ENCODE peak calls at places on chromosome 18, in nine cellular contexts. T, C, F, J, U, D, V, Q and B are unnamed samples.

GRCh38 chr18:5710235-5710634 is 166.4 kb upstream of the EPB41L3 start:
- DNase-seq in V (no peak), D (no peak), U (no peak), T (no peak), C (no peak), J (no peak), F (no peak), Q (no peak), B (no peak)

GRCh38 chr18:43588838-43589237 is 311.5 kb upstream of the SYT4 start:
- DNase-seq in V (no peak), U (no peak), C (no peak), J (no peak), D (no peak), Q (no peak), T (no peak), F (no peak), B (no peak)

GRCh38 chr18:76993573-76993972 is 139.0 kb downstream of the MBP start:
- DNase-seq in U (no peak), C (no peak), F (no peak), J (no peak), V (no peak), D (no peak), T (no peak), Q (no peak), B (no peak)

GRCh38 chr18:7452331-7452730 is 114.8 kb upstream of the PTPRM start:
- DNase-seq in T (no peak), D (peak; percentile 33), V (peak; percentile 50), C (no peak), U (no peak), Q (no peak), F (no peak), J (peak; percentile 18), B (no peak)

GRCh38 chr18:46174317-46175039 is 70.3 kb downstream of the HAUS1 start:
- DNase-seq in J (no peak), T (peak; percentile 20), U (no peak), F (no peak), Q (no peak), C (no peak), V (no peak), D (peak; percentile 25), B (peak; percentile 80)

GRCh38 chr18:46411862-46412690 is 244.9 kb downstream of the LOXHD1 start:
- DNase-seq in J (no peak), U (peak; percentile 55), F (no peak), Q (peak; percentile 84), C (no peak), D (no peak), T (no peak), V (no peak), B (no peak)

GRCh38 chr18:36833120-36833519 is 4.2 kb downstream of the KIAA1328 start:
- DNase-seq in T (no peak), V (no peak), C (no peak), J (no peak), D (no peak), U (no peak), Q (no peak), F (no peak), B (no peak)

GRCh38 chr18:37254256-37254880 is 311.2 kb downstream of the CELF4 start:
- DNase-seq in D (no peak), Q (no peak), V (no peak), C (no peak), F (no peak), T (no peak), J (no peak), U (no peak), B (no peak)

GRCh38 chr18:69953191-69953590 is 5.5 kb upstream of the CD226 start:
- DNase-seq in V (no peak), C (no peak), Q (no peak), U (no peak), T (no peak), J (no peak), F (no peak), D (no peak), B (no peak)

GRCh38 chr18:69956037-69956436 is 8.4 kb upstream of the CD226 start:
- DNase-seq in C (no peak), U (no peak), F (no peak), V (no peak), D (no peak), T (no peak), Q (no peak), J (no peak), B (no peak)

GRCh38 chr18:69957071-69957620 is 9.5 kb upstream of the CD226 start:
- DNase-seq in J (no peak), Q (no peak), V (no peak), T (no peak), F (no peak), U (no peak), D (no peak), C (no peak), B (no peak)

GRCh38 chr18:69956655-69957054 is 9.0 kb upstream of the CD226 start:
- DNase-seq in Q (no peak), D (no peak), U (no peak), J (no peak), C (no peak), V (no peak), F (no peak), T (no peak), B (no peak)

DNA sequence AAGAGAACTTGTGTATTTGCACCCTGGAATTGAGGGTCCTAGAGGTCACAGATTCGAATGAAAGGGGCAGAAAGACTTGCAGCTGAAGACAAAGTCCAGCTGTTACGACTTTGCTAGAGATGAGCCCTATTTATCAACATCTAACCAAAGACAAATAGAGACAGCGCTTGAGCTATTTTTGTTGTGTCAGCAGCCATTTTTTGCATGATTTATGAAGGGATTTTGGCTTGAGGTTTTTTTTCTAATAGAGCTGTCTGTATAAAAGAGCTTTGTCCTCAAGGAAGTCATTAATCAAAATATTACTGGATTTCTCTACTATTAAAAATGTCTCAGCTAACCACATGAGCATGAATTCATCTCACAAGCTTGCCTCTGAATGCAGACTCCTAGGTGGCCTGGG is 7.0 kb upstream of the CD226 start:
- DNase-seq in V (no peak), J (no peak), T (no peak), F (no peak), D (no peak), C (no peak), Q (no peak), U (no peak), B (no peak)
- H3K27ac ChIP-seq in V (no peak overlapping the region), J (no peak overlapping the region), T (no peak overlapping the region), F (peak overlapping the region; percentile 58), D (no peak overlapping the region), C (no peak overlapping the region), Q (no peak overlapping the region), U (no peak overlapping the region), B (no peak overlapping the region)

GRCh38 chr18:74412106-74412880 is 44.8 kb downstream of the DIPK1C start:
- DNase-seq in V (no peak), C (no peak), T (no peak), D (no peak), U (no peak), Q (no peak), J (no peak), F (no peak), B (no peak)

GRCh38 chr18:74410441-74410992 is 46.6 kb downstream of the DIPK1C start:
- DNase-seq in V (no peak), C (no peak), Q (no peak), U (no peak), T (no peak), D (no peak), F (no peak), J (no peak), B (no peak)

GRCh38 chr18:74402806-74403433 is 54.2 kb downstream of the DIPK1C start:
- DNase-seq in V (no peak), Q (no peak), T (no peak), J (no peak), C (no peak), U (no peak), F (no peak), D (peak; percentile 65), B (peak; percentile 58)

GRCh38 chr18:74411475-74411874 is 45.6 kb downstream of the DIPK1C start:
- DNase-seq in Q (no peak), T (no peak), J (no peak), U (no peak), D (no peak), C (no peak), F (no peak), V (no peak), B (no peak)

GRCh38 chr18:74407888-74408287 is 49.2 kb downstream of the DIPK1C start:
- DNase-seq in J (no peak), D (no peak), T (no peak), C (no peak), Q (no peak), F (no peak), U (no peak), V (no peak), B (no peak)
- TF ChIP-seq EP300 in J (no peak), D (no peak), T (no peak), C (no peak), Q (no peak), F (no peak), U (no peak), V (no peak), B (no peak)

GRCh38 chr18:13216732-13217465 is 1.7 kb upstream of the LDLRAD4 start:
- DNase-seq in C (no peak), Q (peak; percentile 75), D (no peak), U (no peak), F (no peak), T (peak; percentile 53), V (no peak), J (no peak), B (no peak)

GRCh38 chr18:13218376-13219011 is at the start of gene LDLRAD4:
- DNase-seq in J (no peak), U (no peak), V (no peak), C (no peak), T (peak; percentile 59), D (no peak), Q (peak; percentile 77), F (no peak), B (no peak)

GRCh38 chr18:13216092-13216582 is 2.4 kb upstream of the LDLRAD4 start:
- DNase-seq in U (no peak), V (peak; percentile 56), T (peak; percentile 90), C (no peak), F (peak; percentile 4), D (peak; percentile 66), J (peak; percentile 66), Q (peak; percentile 90), B (peak; percentile 85)

GRCh38 chr18:13217971-13218375 is 587 bp upstream of the LDLRAD4 start:
- DNase-seq in V (no peak), U (no peak), C (no peak), T (peak; percentile 35), D (no peak), F (no peak), Q (no peak), J (no peak), B (no peak)

DNA sequence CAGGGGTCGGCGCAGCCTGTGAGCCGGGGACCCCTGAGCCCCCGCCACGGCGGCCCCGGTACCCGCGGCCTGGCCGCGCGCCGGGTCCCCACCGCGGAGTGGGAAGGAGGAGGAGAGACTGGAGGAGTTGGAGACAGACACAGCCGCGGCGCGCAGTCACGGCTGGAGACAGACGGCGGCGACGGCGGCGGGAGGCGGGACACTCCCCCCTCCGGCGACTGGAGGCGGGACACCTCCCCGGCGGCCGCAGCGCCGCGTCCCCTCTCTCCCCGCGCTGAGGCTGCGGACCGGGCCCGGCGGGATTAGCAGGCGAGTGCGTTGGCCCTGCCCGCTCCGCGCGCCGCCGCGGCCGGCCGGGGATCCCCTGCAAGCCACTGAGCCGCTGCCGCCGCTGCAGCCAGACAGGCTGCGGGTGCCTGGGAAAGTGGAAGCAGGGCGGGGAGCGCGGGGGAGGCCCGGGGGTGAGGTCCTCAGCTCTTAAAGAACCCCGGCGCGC is 1.0 kb upstream of the LDLRAD4 start:
- DNase-seq in J (no peak), T (peak; percentile 70), Q (peak; percentile 75), U (peak; percentile 43), F (no peak), C (no peak), V (no peak), D (peak; percentile 36), B (peak; percentile 80)
- H3K27ac ChIP-seq in J (peak overlapping the region; percentile 65), T (peak overlapping the region; percentile 92), Q (peak overlapping the region; percentile 94), U (no peak overlapping the region), F (no peak overlapping the region), C (peak overlapping the region; percentile 81), V (peak overlapping the region; percentile 77), D (peak overlapping the region; percentile 72), B (peak overlapping the region; percentile 81)

GRCh38 chr18:58578321-58578720 is 50.6 kb downstream of the ALPK2 start:
- DNase-seq in Q (no peak), U (no peak), J (no peak), T (no peak), V (no peak), F (no peak), C (no peak), D (no peak), B (no peak)
- TF ChIP-seq EP300 in Q (no peak), U (no peak), J (no peak), T (no peak), V (no peak), F (no peak), C (no peak), D (no peak), B (no peak)